ENCODE peak calls at places on chromosomes 11 and 22, in eight cellular contexts. One of them, this sample, is unnamed.

GRCh38 chr22:38490915-38491314 is 15.2 kb downstream of the DDX17 start:
- DNase-seq in HCT116: no peak
- DNase-seq in cardiac muscle cell: peak; percentile 70
- DNase-seq in fibroblast of lung: peak; percentile 90
- DNase-seq in H9: no peak
- DNase-seq in ovary: peak; percentile 63
- DNase-seq in tibial nerve: peak; percentile 80
- DNase-seq in pancreas: no peak
- DNase-seq in this sample: no peak

GRCh38 chr11:102494216-102494615 is 36.3 kb downstream of the MMP7 start:
- DNase-seq in tibial nerve: no peak
- DNase-seq in cardiac muscle cell: peak; percentile 80
- DNase-seq in fibroblast of lung: no peak
- DNase-seq in H9: no peak
- DNase-seq in ovary: no peak
- DNase-seq in pancreas: no peak
- DNase-seq in HCT116: peak; percentile 59
- DNase-seq in this sample: no peak

GRCh38 chr11:106156290-106156937 is 79.0 kb downstream of the AASDHPPT start:
- DNase-seq in fibroblast of lung: peak; percentile 94
- DNase-seq in HCT116: peak; percentile 26
- DNase-seq in pancreas: no peak
- DNase-seq in tibial nerve: no peak
- DNase-seq in H9: no peak
- DNase-seq in cardiac muscle cell: peak; percentile 93
- DNase-seq in ovary: peak; percentile 15
- DNase-seq in this sample: no peak

GRCh38 chr11:57777969-57778317 is 16.3 kb downstream of the CTNND1 start:
- DNase-seq in cardiac muscle cell: peak; percentile 46
- DNase-seq in tibial nerve: no peak
- DNase-seq in fibroblast of lung: no peak
- DNase-seq in pancreas: no peak
- DNase-seq in H9: no peak
- DNase-seq in HCT116: no peak
- DNase-seq in ovary: no peak
- DNase-seq in this sample: no peak

GRCh38 chr22:46936378-46936916 is 174.0 kb downstream of the TBC1D22A start:
- DNase-seq in pancreas: no peak
- DNase-seq in tibial nerve: peak; percentile 27
- DNase-seq in ovary: peak; percentile 20
- DNase-seq in fibroblast of lung: peak; percentile 14
- DNase-seq in cardiac muscle cell: no peak
- DNase-seq in H9: no peak
- DNase-seq in HCT116: no peak
- DNase-seq in this sample: no peak

GRCh38 chr11:119307219-119307618 is 9.7 kb downstream of the MCAM start:
- DNase-seq in tibial nerve: no peak
- DNase-seq in fibroblast of lung: peak; percentile 11
- DNase-seq in pancreas: no peak
- DNase-seq in ovary: no peak
- DNase-seq in HCT116: no peak
- DNase-seq in cardiac muscle cell: no peak
- DNase-seq in H9: no peak
- DNase-seq in this sample: no peak

GRCh38 chr22:40021401-40022000 is 26.7 kb downstream of the FAM83F start:
- DNase-seq in H9: no peak
- DNase-seq in ovary: no peak
- DNase-seq in tibial nerve: no peak
- DNase-seq in fibroblast of lung: no peak
- DNase-seq in cardiac muscle cell: no peak
- DNase-seq in HCT116: no peak
- DNase-seq in pancreas: no peak
- DNase-seq in this sample: no peak

GRCh38 chr11:103633037-103633788 is 403.2 kb upstream of the DDI1 start:
- DNase-seq in H9: no peak
- DNase-seq in cardiac muscle cell: peak; percentile 86
- DNase-seq in HCT116: no peak
- DNase-seq in fibroblast of lung: peak; percentile 17
- DNase-seq in ovary: no peak
- DNase-seq in pancreas: no peak
- DNase-seq in tibial nerve: no peak
- DNase-seq in this sample: no peak

GRCh38 chr11:34585304-34585869 is 35.5 kb upstream of the EHF start:
- DNase-seq in tibial nerve: no peak
- DNase-seq in HCT116: no peak
- DNase-seq in cardiac muscle cell: no peak
- DNase-seq in pancreas: no peak
- DNase-seq in fibroblast of lung: no peak
- DNase-seq in H9: no peak
- DNase-seq in ovary: no peak
- DNase-seq in this sample: no peak

GRCh38 chr11:117319214-117319840 is 3.3 kb upstream of the BACE1 start:
- DNase-seq in HCT116: no peak
- DNase-seq in tibial nerve: no peak
- DNase-seq in fibroblast of lung: peak; percentile 53
- DNase-seq in ovary: no peak
- DNase-seq in cardiac muscle cell: peak; percentile 83
- DNase-seq in pancreas: no peak
- DNase-seq in H9: no peak
- DNase-seq in this sample: no peak

GRCh38 chr11:65558002-65558784 is at the start of gene LTBP3:
- DNase-seq in fibroblast of lung: peak; percentile 78
- DNase-seq in tibial nerve: peak; percentile 70
- DNase-seq in H9: peak; percentile 71
- DNase-seq in HCT116: no peak
- DNase-seq in cardiac muscle cell: peak; percentile 94
- DNase-seq in pancreas: peak; percentile 92
- DNase-seq in ovary: peak; percentile 85
- DNase-seq in this sample: peak; percentile 40

GRCh38 chr11:110076388-110076965 is 16.7 kb upstream of the ZC3H12C start:
- DNase-seq in H9: peak; percentile 47
- DNase-seq in ovary: no peak
- DNase-seq in HCT116: no peak
- DNase-seq in cardiac muscle cell: no peak
- DNase-seq in tibial nerve: no peak
- DNase-seq in pancreas: no peak
- DNase-seq in fibroblast of lung: no peak
- DNase-seq in this sample: no peak

GRCh38 chr11:90747057-90747456 is 524.2 kb upstream of the CHORDC1 start:
- DNase-seq in tibial nerve: no peak
- DNase-seq in HCT116: no peak
- DNase-seq in pancreas: no peak
- DNase-seq in cardiac muscle cell: peak; percentile 40
- DNase-seq in ovary: no peak
- DNase-seq in H9: no peak
- DNase-seq in fibroblast of lung: peak; percentile 76
- DNase-seq in this sample: no peak

GRCh38 chr11:112859787-112860186 is 101.4 kb upstream of the NCAM1 start:
- DNase-seq in fibroblast of lung: no peak
- DNase-seq in ovary: no peak
- DNase-seq in pancreas: no peak
- DNase-seq in cardiac muscle cell: no peak
- DNase-seq in H9: no peak
- DNase-seq in tibial nerve: no peak
- DNase-seq in HCT116: no peak
- DNase-seq in this sample: no peak

GRCh38 chr22:48842583-48842945 is 985.1 kb downstream of the BRD1 start:
- DNase-seq in tibial nerve: no peak
- DNase-seq in cardiac muscle cell: no peak
- DNase-seq in ovary: no peak
- DNase-seq in H9: no peak
- DNase-seq in HCT116: no peak
- DNase-seq in fibroblast of lung: no peak
- DNase-seq in pancreas: peak; percentile 39
- DNase-seq in this sample: no peak

GRCh38 chr22:32721328-32722180 is 80.0 kb upstream of the TIMP3 start:
- DNase-seq in ovary: no peak
- DNase-seq in pancreas: no peak
- DNase-seq in cardiac muscle cell: no peak
- DNase-seq in fibroblast of lung: no peak
- DNase-seq in HCT116: no peak
- DNase-seq in tibial nerve: no peak
- DNase-seq in H9: no peak
- DNase-seq in this sample: no peak

GRCh38 chr11:68954970-68955958 is 25.5 kb downstream of the MRGPRD start:
- DNase-seq in ovary: peak; percentile 45
- DNase-seq in pancreas: no peak
- DNase-seq in tibial nerve: peak; percentile 39
- DNase-seq in H9: peak; percentile 44
- DNase-seq in HCT116: no peak
- DNase-seq in fibroblast of lung: peak; percentile 61
- DNase-seq in cardiac muscle cell: peak; percentile 58
- DNase-seq in this sample: no peak

GRCh38 chr11:68956547-68957254 is 24.1 kb downstream of the MRGPRD start:
- DNase-seq in pancreas: no peak
- DNase-seq in ovary: no peak
- DNase-seq in H9: no peak
- DNase-seq in HCT116: no peak
- DNase-seq in fibroblast of lung: no peak
- DNase-seq in cardiac muscle cell: no peak
- DNase-seq in tibial nerve: no peak
- DNase-seq in this sample: no peak

GRCh38 chr11:68959465-68960298 is 21.1 kb downstream of the MRGPRD start:
- DNase-seq in fibroblast of lung: no peak
- DNase-seq in cardiac muscle cell: no peak
- DNase-seq in pancreas: peak; percentile 45
- DNase-seq in HCT116: no peak
- DNase-seq in tibial nerve: no peak
- DNase-seq in ovary: no peak
- DNase-seq in H9: no peak
- DNase-seq in this sample: no peak

GRCh38 chr11:68958211-68958610 is 22.6 kb downstream of the MRGPRD start:
- DNase-seq in tibial nerve: no peak
- DNase-seq in HCT116: no peak
- DNase-seq in ovary: no peak
- DNase-seq in pancreas: no peak
- DNase-seq in cardiac muscle cell: no peak
- DNase-seq in fibroblast of lung: no peak
- DNase-seq in H9: no peak
- DNase-seq in this sample: no peak

DNA sequence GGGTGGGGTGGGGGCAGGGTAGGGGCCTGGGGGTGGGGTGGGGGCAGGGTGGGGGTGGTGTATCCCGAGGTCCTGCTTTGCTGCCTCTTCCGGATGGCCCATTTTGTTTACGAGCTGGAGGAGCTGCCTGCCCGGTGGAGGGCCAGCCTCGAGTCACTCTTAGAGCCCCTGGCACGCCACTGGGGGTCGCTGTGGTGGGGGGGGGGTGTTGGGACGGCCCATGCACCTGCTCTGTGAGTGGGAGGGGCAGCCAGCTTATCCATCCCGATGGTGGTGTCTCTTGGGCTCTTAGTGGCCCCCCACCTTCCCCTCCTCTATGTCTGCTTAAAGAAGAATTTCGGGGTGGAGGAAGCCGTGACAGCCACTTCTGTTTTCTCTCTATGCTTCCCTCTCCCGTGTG is 24.6 kb downstream of the MRGPRD start:
- DNase-seq in H9: peak; percentile 77
- DNase-seq in HCT116: no peak
- DNase-seq in ovary: no peak
- DNase-seq in tibial nerve: no peak
- DNase-seq in pancreas: no peak
- DNase-seq in cardiac muscle cell: no peak
- DNase-seq in fibroblast of lung: no peak
- DNase-seq in this sample: no peak
- TF ChIP-seq CTCF in H9: peak; percentile 67
- TF ChIP-seq CTCF in HCT116: no peak
- TF ChIP-seq CTCF in ovary: no peak
- TF ChIP-seq CTCF in tibial nerve: no peak
- TF ChIP-seq CTCF in pancreas: no peak
- TF ChIP-seq CTCF in cardiac muscle cell: peak; percentile 34
- TF ChIP-seq CTCF in fibroblast of lung: peak; percentile 22
- TF ChIP-seq CTCF in this sample: no peak

DNA sequence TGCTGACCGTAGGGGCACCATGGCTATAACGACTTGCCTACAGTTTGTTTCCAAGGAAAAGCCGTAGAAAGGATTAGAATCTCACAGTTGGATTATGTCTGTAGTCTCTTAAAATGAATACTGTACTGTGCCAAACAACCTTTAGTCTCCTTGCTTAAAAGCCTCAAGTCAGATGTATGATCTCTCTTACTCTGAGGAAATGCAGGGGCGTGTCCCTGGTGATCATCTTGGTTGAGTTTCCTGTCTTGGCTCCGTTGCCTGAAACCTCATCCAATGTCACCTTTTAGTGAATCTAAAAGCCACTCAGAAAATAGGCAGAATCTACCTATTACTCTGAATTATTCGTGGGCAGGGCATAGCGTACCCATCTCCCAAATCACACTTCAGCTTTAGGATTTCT is 246.1 kb downstream of the ETS1 start:
- DNase-seq in HCT116: no peak
- DNase-seq in cardiac muscle cell: peak; percentile 20
- DNase-seq in pancreas: no peak
- DNase-seq in tibial nerve: no peak
- DNase-seq in H9: no peak
- DNase-seq in ovary: no peak
- DNase-seq in fibroblast of lung: no peak
- DNase-seq in this sample: no peak
- H3K4me1 ChIP-seq in HCT116: peaks cover 3% of the 10 kb centered on the region
- H3K4me1 ChIP-seq in cardiac muscle cell: peaks cover 6% of the 10 kb centered on the region
- H3K4me1 ChIP-seq in pancreas: no peaks in the 10 kb centered on the region
- H3K4me1 ChIP-seq in tibial nerve: peaks cover 11% of the 10 kb centered on the region
- H3K4me1 ChIP-seq in H9: peaks cover 4% of the 10 kb centered on the region
- H3K4me1 ChIP-seq in ovary: no peaks in the 10 kb centered on the region
- H3K4me1 ChIP-seq in fibroblast of lung: no peaks in the 10 kb centered on the region
- H3K4me1 ChIP-seq in this sample: no peaks in the 10 kb centered on the region

DNA sequence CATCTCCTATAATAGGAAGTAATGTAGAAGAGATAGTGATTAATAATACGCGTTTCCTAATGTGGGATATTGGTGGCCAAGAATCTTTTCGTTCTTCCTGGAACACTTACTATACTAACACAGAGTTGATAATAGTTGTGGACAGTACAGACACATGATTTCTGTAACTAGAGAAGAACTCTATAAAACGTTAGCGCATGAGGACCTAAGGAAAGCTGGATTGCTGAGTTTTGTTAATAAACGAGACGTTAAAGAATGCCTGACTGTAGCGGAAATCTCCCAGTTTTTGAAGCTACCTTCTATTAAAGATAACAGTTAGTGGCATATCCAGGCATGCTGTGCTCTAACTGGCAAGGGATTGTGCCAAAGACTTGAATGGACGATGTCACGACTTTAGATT is 83.3 kb downstream of the GGT1 start:
- DNase-seq in fibroblast of lung: no peak
- DNase-seq in tibial nerve: no peak
- DNase-seq in pancreas: no peak
- DNase-seq in ovary: no peak
- DNase-seq in cardiac muscle cell: peak; percentile 27
- DNase-seq in HCT116: no peak
- DNase-seq in H9: no peak
- DNase-seq in this sample: no peak
- TF ChIP-seq CTCF in fibroblast of lung: no peak
- TF ChIP-seq CTCF in tibial nerve: no peak
- TF ChIP-seq CTCF in pancreas: no peak
- TF ChIP-seq CTCF in ovary: no peak
- TF ChIP-seq CTCF in cardiac muscle cell: no peak
- TF ChIP-seq CTCF in HCT116: no peak
- TF ChIP-seq CTCF in H9: no peak
- TF ChIP-seq CTCF in this sample: no peak

GRCh38 chr11:12235945-12236743 is 125.8 kb downstream of the MICAL2 start:
- DNase-seq in HCT116: peak; percentile 32
- DNase-seq in fibroblast of lung: peak; percentile 80
- DNase-seq in pancreas: no peak
- DNase-seq in tibial nerve: peak; percentile 41
- DNase-seq in H9: no peak
- DNase-seq in cardiac muscle cell: peak; percentile 78
- DNase-seq in ovary: peak; percentile 27
- DNase-seq in this sample: no peak
- H3K4me1 ChIP-seq in HCT116: peaks cover 23% of the 10 kb centered on the region
- H3K4me1 ChIP-seq in fibroblast of lung: peaks cover 4% of the 10 kb centered on the region
- H3K4me1 ChIP-seq in pancreas: peaks cover 13% of the 10 kb centered on the region
- H3K4me1 ChIP-seq in tibial nerve: peaks cover 4% of the 10 kb centered on the region
- H3K4me1 ChIP-seq in H9: no peaks in the 10 kb centered on the region
- H3K4me1 ChIP-seq in cardiac muscle cell: peaks cover 8% of the 10 kb centered on the region
- H3K4me1 ChIP-seq in ovary: peaks cover 7% of the 10 kb centered on the region
- H3K4me1 ChIP-seq in this sample: peaks cover 98% of the 10 kb centered on the region